ENCODE peak calls at places on chromosomes 13 and 19, in ten cellular contexts. P is stimulated activated CD4-positive, alpha-beta T cell treated with anti-CD3 and anti-CD28 coated beads, Interleukin-1b, Interleukin-23, amount 100 ng/mL, for 24 hours; J is lung microvascular endothelial cell; A is NCI-H82; B is tibial artery; U is AG04450; V is T follicular helper cell; W is neural progenitor cell; Q is cardiac muscle cell; D is GM23338. S is an unnamed sample.

GRCh38 chr13:20270163-20270865 is 38.2 kb upstream of the GJB6 start:
- DNase-seq in P (no peak), J (no peak), A (no peak), B (no peak), U (no peak), V (no peak), W (no peak), Q (peak; percentile 17), D (no peak), S (no peak)

GRCh38 chr19:52742516-52742915 is 7.7 kb upstream of the ZNF611 start:
- DNase-seq in P (no peak), J (peak; percentile 21), A (no peak), B (no peak), U (no peak), V (no peak), W (no peak), Q (no peak), D (no peak), S (no peak)

GRCh38 chr19:4099054-4099764 is 24.7 kb downstream of the MAP2K2 start:
- DNase-seq in P (no peak), J (no peak), A (no peak), B (no peak), U (no peak), V (no peak), W (no peak), Q (no peak), D (no peak), S (no peak)

GRCh38 chr13:100542546-100543156 is 45.9 kb downstream of the GGACT start:
- DNase-seq in P (no peak), J (peak; percentile 39), A (peak; percentile 22), B (no peak), U (no peak), V (no peak), W (no peak), Q (peak; percentile 50), D (peak; percentile 61), S (no peak)

GRCh38 chr19:900302-901111 is 7.2 kb downstream of the RNU6-9 start:
- DNase-seq in P (no peak), J (no peak), A (peak; percentile 62), B (no peak), U (no peak), V (no peak), W (no peak), Q (no peak), D (peak; percentile 77), S (no peak)

GRCh38 chr13:30798776-30799625 is 63.7 kb downstream of the ALOX5AP start:
- DNase-seq in P (no peak), J (peak; percentile 69), A (no peak), B (no peak), U (no peak), V (no peak), W (peak; percentile 50), Q (no peak), D (peak; percentile 30), S (no peak)

GRCh38 chr19:17075860-17076538 is 422 bp downstream of the MYO9B start:
- DNase-seq in P (peak; percentile 4), J (peak; percentile 45), A (peak; percentile 79), B (no peak), U (no peak), V (peak; percentile 17), W (peak; percentile 56), Q (peak; percentile 31), D (peak; percentile 82), S (no peak)

GRCh38 chr13:99614465-99614885 is 113.2 kb downstream of the TM9SF2 start:
- DNase-seq in P (no peak), J (peak; percentile 47), A (peak; percentile 81), B (no peak), U (no peak), V (peak; percentile 2), W (no peak), Q (peak; percentile 38), D (peak; percentile 66), S (peak; percentile 36)

GRCh38 chr13:65971541-65971940 is 1258.6 kb downstream of the PCDH9 start:
- DNase-seq in P (no peak), J (no peak), A (no peak), B (no peak), U (no peak), V (no peak), W (peak; percentile 38), Q (no peak), D (peak; percentile 25), S (no peak)

GRCh38 chr19:11361037-11361770 is 6.0 kb downstream of the PLPPR2 start:
- DNase-seq in P (no peak), J (no peak), A (peak; percentile 64), B (no peak), U (no peak), V (no peak), W (peak; percentile 97), Q (no peak), D (peak; percentile 99), S (no peak)

GRCh38 chr19:52992109-52993004 is 21.4 kb upstream of the ERVV-1 start:
- DNase-seq in P (no peak), J (peak; percentile 41), A (peak; percentile 21), B (peak; percentile 67), U (no peak), V (no peak), W (peak; percentile 41), Q (peak; percentile 23), D (peak; percentile 46), S (no peak)

GRCh38 chr19:14505488-14506239 is 9.7 kb upstream of the GIPC1 start:
- DNase-seq in P (no peak), J (peak; percentile 49), A (peak; percentile 84), B (no peak), U (no peak), V (peak; percentile 51), W (peak; percentile 70), Q (peak; percentile 64), D (peak; percentile 89), S (peak; percentile 61)

GRCh38 chr13:109126973-109127615 is 497.7 kb downstream of the MYO16 start:
- DNase-seq in P (no peak), J (no peak), A (no peak), B (no peak), U (no peak), V (no peak), W (peak; percentile 63), Q (no peak), D (no peak), S (no peak)

GRCh38 chr19:14401468-14401867 is 17.7 kb downstream of the DDX39A start:
- DNase-seq in P (no peak), J (no peak), A (no peak), B (no peak), U (no peak), V (no peak), W (no peak), Q (no peak), D (no peak), S (no peak)

GRCh38 chr13:65011403-65011802 is 2218.7 kb downstream of the PCDH9 start:
- DNase-seq in P (no peak), J (no peak), A (peak; percentile 28), B (no peak), U (no peak), V (no peak), W (no peak), Q (peak; percentile 1), D (peak; percentile 1), S (no peak)

GRCh38 chr19:2249010-2249866 is at the start of gene AMH:
- DNase-seq in P (no peak), J (no peak), A (no peak), B (no peak), U (no peak), V (no peak), W (no peak), Q (no peak), D (no peak), S (no peak)

GRCh38 chr13:38180670-38181069 is 169.0 kb upstream of the UFM1 start:
- DNase-seq in P (no peak), J (no peak), A (no peak), B (no peak), U (no peak), V (no peak), W (no peak), Q (peak; percentile 1), D (no peak), S (no peak)

GRCh38 chr13:111210945-111211469 is 95.9 kb downstream of the ARHGEF7 start:
- DNase-seq in P (no peak), J (peak; percentile 16), A (no peak), B (no peak), U (no peak), V (no peak), W (no peak), Q (no peak), D (no peak), S (no peak)

GRCh38 chr13:39410089-39410901 is 192.7 kb downstream of the LHFPL6 start:
- DNase-seq in P (no peak), J (peak; percentile 75), A (no peak), B (no peak), U (no peak), V (no peak), W (no peak), Q (peak; percentile 94), D (peak; percentile 38), S (no peak)

GRCh38 chr13:99501952-99502310 is 659 bp downstream of the TM9SF2 start:
- DNase-seq in P (no peak), J (peak; percentile 49), A (peak; percentile 59), B (no peak), U (no peak), V (no peak), W (no peak), Q (peak; percentile 35), D (peak; percentile 26), S (no peak)

GRCh38 chr19:55300821-55301458 is 17.1 kb downstream of the BRSK1 start:
- DNase-seq in P (no peak), J (no peak), A (no peak), B (no peak), U (no peak), V (no peak), W (peak; percentile 72), Q (no peak), D (no peak), S (no peak)

GRCh38 chr13:48679941-48680630 is 26.4 kb downstream of the CYSLTR2 start:
- DNase-seq in P (no peak), J (no peak), A (no peak), B (no peak), U (no peak), V (no peak), W (no peak), Q (no peak), D (no peak), S (no peak)

GRCh38 chr13:25561842-25562241 is 190.1 kb downstream of the ATP8A2 start:
- DNase-seq in P (no peak), J (no peak), A (no peak), B (no peak), U (no peak), V (no peak), W (no peak), Q (no peak), D (no peak), S (no peak)

GRCh38 chr13:72505376-72505775 is 222.1 kb downstream of the MZT1 start:
- DNase-seq in P (no peak), J (no peak), A (peak; percentile 41), B (no peak), U (no peak), V (no peak), W (no peak), Q (no peak), D (no peak), S (no peak)

GRCh38 chr19:17553256-17553655 is 2.2 kb upstream of the COLGALT1 start:
- DNase-seq in P (no peak), J (peak; percentile 100), A (peak; percentile 68), B (peak; percentile 81), U (peak; percentile 79), V (no peak), W (peak; percentile 15), Q (peak; percentile 98), D (peak; percentile 45), S (peak; percentile 23)

GRCh38 chr13:112204376-112204775 is 137.4 kb downstream of the SOX1 start:
- DNase-seq in P (no peak), J (no peak), A (no peak), B (no peak), U (no peak), V (no peak), W (peak; percentile 58), Q (no peak), D (no peak), S (no peak)

GRCh38 chr13:113448545-113448884 is 4.8 kb downstream of the ADPRHL1 start:
- DNase-seq in P (no peak), J (no peak), A (peak; percentile 71), B (peak; percentile 44), U (no peak), V (no peak), W (no peak), Q (no peak), D (no peak), S (peak; percentile 69)

GRCh38 chr19:10762656-10763055 is 44.8 kb downstream of the DNM2 start:
- DNase-seq in P (no peak), J (no peak), A (no peak), B (no peak), U (no peak), V (no peak), W (no peak), Q (no peak), D (peak; percentile 38), S (no peak)